ENCODE peak calls at places on chromosomes 11 and 22, in six cellular contexts. O, Z, D, N, C and P are unnamed samples.

GRCh38 chr22:40894417-40894816 is 32.5 kb upstream of the DNAJB7 start:
- DNase-seq in O (no peak), Z (no peak), D (no peak), N (no peak), C (no peak), P (no peak)

GRCh38 chr11:44630511-44631210 is 65.2 kb downstream of the CD82 start:
- DNase-seq in O (no peak), Z (no peak), D (no peak), N (peak; percentile 2), C (no peak), P (no peak)

GRCh38 chr11:65224939-65225283 is 36.9 kb upstream of the POLA2 start:
- DNase-seq in O (no peak), Z (peak; percentile 70), D (no peak), N (peak; percentile 76), C (no peak), P (no peak)

GRCh38 chr11:10592331-10592730 is 23.9 kb upstream of the LYVE1 start:
- DNase-seq in O (peak; percentile 76), Z (peak; percentile 95), D (no peak), N (peak; percentile 89), C (no peak), P (no peak)

GRCh38 chr11:9672288-9672916 is 8.5 kb downstream of the SWAP70 start:
- DNase-seq in O (no peak), Z (no peak), D (no peak), N (no peak), C (no peak), P (no peak)

GRCh38 chr22:46126853-46127385 is 23.4 kb upstream of the PPARA start:
- DNase-seq in O (no peak), Z (no peak), D (no peak), N (no peak), C (no peak), P (no peak)

GRCh38 chr11:122108192-122108799 is 7.7 kb downstream of the BLID start:
- DNase-seq in O (no peak), Z (no peak), D (no peak), N (no peak), C (no peak), P (no peak)

GRCh38 chr22:45312856-45313255 is 3.1 kb downstream of the FAM118A start:
- DNase-seq in O (no peak), Z (no peak), D (no peak), N (no peak), C (no peak), P (no peak)

GRCh38 chr11:86672007-86672621 is at the start of gene ME3:
- DNase-seq in O (no peak), Z (peak; percentile 41), D (peak; percentile 21), N (peak; percentile 69), C (no peak), P (peak; percentile 11)

GRCh38 chr11:1759851-1760220 is 3.9 kb downstream of the CTSD start:
- DNase-seq in O (no peak), Z (no peak), D (no peak), N (no peak), C (no peak), P (no peak)

GRCh38 chr11:17381156-17381555 is 7.3 kb downstream of the KCNJ11 start:
- DNase-seq in O (no peak), Z (peak; percentile 49), D (no peak), N (no peak), C (no peak), P (no peak)

GRCh38 chr22:46008291-46008690 is 31.3 kb upstream of the WNT7B start:
- DNase-seq in O (no peak), Z (peak; percentile 62), D (no peak), N (no peak), C (no peak), P (no peak)

GRCh38 chr11:126655807-126656128 is 300.3 kb downstream of the ST3GAL4 start:
- DNase-seq in O (no peak), Z (no peak), D (no peak), N (no peak), C (no peak), P (no peak)

GRCh38 chr11:46240371-46240770 is 37.1 kb upstream of the CREB3L1 start:
- DNase-seq in O (no peak), Z (peak; percentile 47), D (no peak), N (no peak), C (no peak), P (no peak)

GRCh38 chr11:111918390-111919256 is at the start of gene C11orf52:
- DNase-seq in O (no peak), Z (peak; percentile 48), D (no peak), N (peak; percentile 31), C (no peak), P (no peak)

GRCh38 chr11:57205046-57205671 is 23.4 kb downstream of the LRRC55 start:
- DNase-seq in O (no peak), Z (peak; percentile 82), D (no peak), N (peak; percentile 87), C (no peak), P (no peak)

GRCh38 chr11:442611-443081 is 835 bp upstream of the ANO9 start:
- DNase-seq in O (no peak), Z (no peak), D (no peak), N (no peak), C (no peak), P (no peak)

GRCh38 chr11:64276653-64277431 is 7.6 kb downstream of the BAD start:
- DNase-seq in O (no peak), Z (peak; percentile 80), D (no peak), N (peak; percentile 79), C (no peak), P (no peak)

GRCh38 chr11:2846056-2846455 is 39.5 kb downstream of the CDKN1C start:
- DNase-seq in O (no peak), Z (no peak), D (no peak), N (no peak), C (no peak), P (no peak)

GRCh38 chr22:45640291-45640940 is 31.2 kb upstream of the ATXN10 start:
- DNase-seq in O (no peak), Z (no peak), D (no peak), N (no peak), C (no peak), P (no peak)

GRCh38 chr11:107999759-108000455 is 8.8 kb upstream of the CUL5 start:
- DNase-seq in O (no peak), Z (peak; percentile 21), D (no peak), N (peak; percentile 33), C (no peak), P (no peak)